ENCODE peak calls at places on chromosomes 3 and 15, in six cellular contexts. K, H, F, O, I and X are unnamed samples.

GRCh38 chr15:62447742-62448141 is 282.7 kb upstream of the C2CD4B start:
- DNase-seq in I (no peak), F (no peak), O (no peak), H (no peak), K (no peak), X (no peak)

GRCh38 chr15:88450125-88450798 is 16.9 kb downstream of the MRPL46 start:
- DNase-seq in K (peak; percentile 78), I (no peak), H (peak; percentile 52), F (peak; percentile 92), O (peak; percentile 57), X (peak; percentile 22)

GRCh38 chr3:171343688-171344087 is 116.5 kb downstream of the TNIK start:
- DNase-seq in H (no peak), K (no peak), I (no peak), F (no peak), O (no peak), X (no peak)

GRCh38 chr3:171095063-171095462 is 68.5 kb upstream of the SLC2A2 start:
- DNase-seq in K (no peak), I (no peak), F (no peak), O (no peak), H (no peak), X (no peak)

GRCh38 chr15:73924258-73924921 is 1.9 kb upstream of the LOXL1 start:
- DNase-seq in K (peak; percentile 71), H (no peak), O (no peak), F (no peak), I (no peak), X (no peak)

GRCh38 chr3:173529062-173529711 is 131.6 kb downstream of the NLGN1 start:
- DNase-seq in I (no peak), H (peak; percentile 26), F (peak; percentile 20), O (no peak), K (no peak), X (no peak)

GRCh38 chr3:99413504-99413903 is 224.9 kb upstream of the COL8A1 start:
- DNase-seq in O (no peak), K (no peak), I (no peak), H (no peak), F (no peak), X (no peak)

GRCh38 chr3:54756330-54756731 is 171.5 kb downstream of the LRTM1 start:
- DNase-seq in H (no peak), O (no peak), I (no peak), K (no peak), F (no peak), X (no peak)

GRCh38 chr15:35958021-35958420 is 412.1 kb upstream of the DPH6 start:
- DNase-seq in I (no peak), H (no peak), K (no peak), O (no peak), F (no peak), X (no peak)

GRCh38 chr3:12423918-12424634 is 60.2 kb upstream of the TSEN2 start:
- DNase-seq in I (no peak), O (no peak), K (no peak), F (no peak), H (no peak), X (no peak)

GRCh38 chr3:194138732-194139084 is 2.8 kb downstream of the HES1 start:
- DNase-seq in I (no peak), O (no peak), F (no peak), K (no peak), H (no peak), X (no peak)

GRCh38 chr3:191030491-191030890 is 168.0 kb upstream of the GMNC start:
- DNase-seq in H (no peak), K (no peak), I (no peak), F (no peak), O (no peak), X (no peak)

GRCh38 chr3:101962055-101962454 is 112.7 kb downstream of the NFKBIZ start:
- DNase-seq in O (no peak), F (no peak), K (no peak), H (no peak), I (no peak), X (no peak)

GRCh38 chr3:39808467-39809180 is 785 bp upstream of the MYRIP start:
- DNase-seq in H (peak; percentile 38), I (no peak), F (peak; percentile 49), K (no peak), O (peak; percentile 22), X (no peak)

GRCh38 chr3:168123211-168124173 is 27.8 kb upstream of the GOLIM4 start:
- DNase-seq in F (no peak), K (no peak), O (no peak), I (no peak), H (no peak), X (no peak)

GRCh38 chr15:63277893-63278505 is 594 bp downstream of the APH1B start:
- DNase-seq in I (no peak), K (no peak), H (no peak), F (peak; percentile 32), O (peak; percentile 32), X (no peak)

GRCh38 chr15:34693053-34693744 is 61.6 kb downstream of the GJD2 start:
- DNase-seq in F (no peak), K (no peak), H (no peak), I (no peak), O (no peak), X (no peak)

GRCh38 chr3:141294848-141295247 is 63.2 kb downstream of the PXYLP1 start:
- DNase-seq in O (no peak), I (no peak), F (no peak), H (no peak), K (no peak), X (no peak)

GRCh38 chr15:27825023-27825422 is 274.1 kb downstream of the OCA2 start:
- DNase-seq in K (no peak), I (no peak), O (no peak), F (no peak), H (no peak), X (no peak)

GRCh38 chr15:71290002-71290401 is 174.7 kb downstream of the THSD4 start:
- DNase-seq in K (no peak), H (no peak), I (no peak), F (no peak), O (no peak), X (no peak)
- TF ChIP-seq POLR2A in K (no peak), H (no peak), I (no peak), F (no peak), O (no peak), X (no peak)

DNA sequence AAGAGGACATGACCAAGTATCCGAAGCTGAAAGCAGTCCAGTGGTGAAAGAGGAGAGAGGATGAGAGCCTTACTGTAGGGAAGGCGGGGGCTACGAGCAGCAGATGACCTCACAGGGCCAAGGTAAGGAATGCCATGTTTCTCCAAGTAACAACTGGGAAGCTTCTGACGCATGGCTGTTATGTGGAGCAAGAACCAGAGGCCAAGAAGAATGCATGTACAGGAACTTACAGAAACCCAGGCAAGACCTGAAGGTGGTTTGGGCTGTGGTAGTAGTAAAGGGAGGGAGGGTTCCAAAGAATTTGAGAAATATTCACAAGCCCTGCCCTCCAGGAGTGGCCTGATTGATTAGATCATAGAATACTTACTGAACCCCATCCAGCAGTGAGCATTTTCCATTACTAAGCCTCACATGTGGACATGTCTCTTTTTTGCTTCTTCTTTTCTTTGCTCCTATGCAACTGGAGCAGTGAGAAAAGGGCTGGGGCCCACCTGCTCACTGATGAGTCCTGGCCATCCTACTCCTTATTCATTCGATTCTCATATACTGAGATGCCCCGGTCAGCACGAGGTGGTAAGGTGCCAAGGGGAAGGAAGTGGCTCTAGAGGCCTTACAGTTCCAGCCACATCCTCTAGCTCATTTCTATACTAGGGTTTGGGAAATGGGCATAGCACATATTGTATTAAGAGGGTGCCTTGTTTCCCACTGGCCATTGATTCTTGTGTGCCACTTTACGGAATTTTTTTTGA is 8.3 kb upstream of the SLC12A8 start:
- DNase-seq in O (no peak), H (no peak), I (no peak), K (no peak), F (no peak), X (no peak)
- TF ChIP-seq POLR2A in O (no peak), H (no peak), I (no peak), K (no peak), F (no peak), X (no peak)

GRCh38 chr3:158105124-158105709 is 1.0 kb downstream of the SHOX2 start:
- DNase-seq in I (peak; percentile 75), H (peak; percentile 14), K (peak; percentile 77), O (no peak), F (no peak), X (no peak)
- TF ChIP-seq POLR2A in I (no peak), H (no peak), K (no peak), O (no peak), F (no peak), X (no peak)

GRCh38 chr3:187745201-187746058 is at the start of gene BCL6:
- DNase-seq in I (peak; percentile 94), F (peak; percentile 96), K (peak; percentile 96), H (peak; percentile 94), O (peak; percentile 91), X (peak; percentile 93)
- TF ChIP-seq POLR2A in I (peak; percentile 96), F (peak; percentile 98), K (peak; percentile 89), H (peak; percentile 100), O (peak; percentile 98), X (peak; percentile 99)

DNA sequence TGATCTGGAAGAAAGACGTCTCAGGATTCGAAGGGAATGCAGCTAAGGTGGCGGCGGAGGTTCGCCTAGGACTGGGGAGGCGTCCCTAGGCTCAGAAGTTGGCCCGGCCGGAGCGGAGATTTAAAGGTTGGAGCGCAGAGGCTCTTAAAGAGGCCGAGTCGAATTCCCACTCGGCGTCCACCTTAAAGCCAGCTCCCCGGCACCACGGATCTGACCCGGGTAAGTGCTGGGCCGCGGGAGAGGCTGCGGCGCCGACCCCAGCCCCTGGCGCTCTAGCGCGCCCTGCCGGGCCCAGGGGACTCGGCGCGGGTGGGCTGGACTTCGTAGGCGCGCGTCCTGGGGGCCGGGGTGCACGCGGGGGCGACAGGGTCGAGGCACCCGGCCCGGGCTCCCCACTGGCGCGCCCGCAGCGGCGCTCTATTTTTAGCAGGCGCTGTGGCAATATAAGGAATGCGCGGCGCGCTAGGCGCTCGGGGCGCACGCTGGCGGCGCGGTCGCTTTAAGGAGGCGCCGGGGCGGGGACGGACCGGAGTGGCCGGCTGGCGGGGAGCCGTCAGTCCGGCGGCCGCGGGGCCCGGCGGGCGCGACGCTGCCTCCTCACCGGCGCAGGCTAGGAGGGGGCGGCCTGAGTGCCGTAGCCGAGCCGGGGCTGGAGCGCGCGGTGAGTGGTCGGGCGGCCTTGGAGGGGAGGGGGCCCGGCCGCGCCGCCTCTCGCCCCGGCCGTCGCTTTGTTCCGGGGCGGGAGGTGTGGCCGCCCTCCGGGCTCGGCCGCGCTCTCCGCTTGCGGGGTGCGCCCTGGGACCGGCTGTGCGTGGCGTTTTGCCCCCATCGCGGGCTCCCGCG is at the start of gene MRAS:
- DNase-seq in O (peak; percentile 82), H (peak; percentile 77), F (peak; percentile 78), I (peak; percentile 96), K (peak; percentile 82), X (peak; percentile 88)
- TF ChIP-seq POLR2A in O (peak; percentile 87), H (peak; percentile 36), F (no peak), I (peak; percentile 60), K (no peak), X (peak; percentile 98)

DNA sequence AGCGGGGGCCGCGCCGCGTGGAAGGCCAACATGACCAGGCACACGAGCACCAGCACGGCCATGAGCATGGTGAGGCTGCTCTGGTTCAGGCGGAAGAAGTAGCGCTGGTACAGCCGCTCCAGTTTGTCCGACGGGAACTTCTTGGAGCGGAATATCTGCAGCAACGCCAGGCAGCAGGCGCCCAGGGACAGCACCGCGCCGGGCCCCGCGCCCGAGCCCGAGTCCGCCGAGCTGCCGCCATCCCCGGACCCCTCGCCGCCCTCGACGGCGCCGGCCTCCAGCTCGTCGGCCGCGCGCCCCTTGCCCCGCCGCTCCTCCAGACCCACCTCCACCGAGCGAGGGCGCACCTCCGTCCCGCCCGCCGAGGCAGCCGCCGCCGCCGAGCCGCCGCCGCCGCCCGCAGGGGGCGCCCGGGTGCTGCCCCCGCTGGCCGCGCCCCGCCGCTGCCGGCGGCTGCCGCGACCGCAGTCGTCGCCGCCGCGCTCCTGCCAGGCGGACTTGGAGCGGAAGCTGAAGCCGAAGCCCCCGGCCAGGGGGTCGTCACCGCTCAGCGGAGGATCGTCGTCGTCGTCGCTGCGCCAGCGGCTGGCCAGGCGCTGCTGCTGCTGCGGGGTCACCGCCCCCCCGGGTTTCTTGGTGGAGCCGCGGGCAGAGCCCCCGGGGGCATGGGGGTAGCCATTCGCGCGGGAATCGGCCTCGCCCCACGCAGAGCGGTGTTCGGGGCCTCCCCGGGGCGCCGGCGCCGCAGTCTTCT is 964 bp downstream of the ADCY5 start:
- DNase-seq in I (peak; percentile 88), H (peak; percentile 19), O (peak; percentile 22), F (no peak), K (no peak), X (no peak)
- TF ChIP-seq POLR2A in I (no peak), H (peak; percentile 11), O (no peak), F (no peak), K (no peak), X (no peak)